ENCODE peak calls at places on chromosomes 3 and 15, in four cellular contexts. C is HEK293T, H is GM12878, B is K562. L is an unnamed sample.

GRCh38 chr15:41424809-41425208 is 7.9 kb downstream of the RTF1 start:
- DNase-seq in C (no peak), H (no peak), B (no peak), L (no peak)

GRCh38 chr3:11915621-11916417 is 69.1 kb upstream of the TAMM41 start:
- DNase-seq in C (no peak), B (no peak), H (no peak), L (no peak)

GRCh38 chr15:99104788-99105515 is at the start of gene SYNM:
- DNase-seq in B (peak), C (peak), H (no peak), L (peak)

GRCh38 chr3:73140772-73141434 is 79.4 kb downstream of the EBLN2 start:
- DNase-seq in H (no peak), C (no peak), B (no peak), L (no peak)

GRCh38 chr3:169847896-169848295 is 21.8 kb downstream of the LRRC31 start:
- DNase-seq in C (no peak), B (no peak), H (no peak), L (no peak)

GRCh38 chr15:77634266-77634962 is 1.7 kb upstream of the LINGO1 start:
- DNase-seq in C (peak), H (no peak), B (peak), L (peak)

GRCh38 chr3:159732172-159733111 is 256.2 kb upstream of the IL12A start:
- DNase-seq in H (no peak), C (peak), B (no peak), L (no peak)

GRCh38 chr15:97652700-97653167 is 307.8 kb upstream of the ARRDC4 start:
- DNase-seq in C (peak), H (no peak), B (no peak), L (no peak)

GRCh38 chr3:37737134-37737533 is 124.5 kb upstream of the CTDSPL start:
- DNase-seq in C (no peak), B (no peak), H (no peak), L (no peak)

GRCh38 chr3:128933922-128934253 is 54.5 kb downstream of the ACAD9 start:
- DNase-seq in H (no peak), C (no peak), B (no peak), L (no peak)

GRCh38 chr15:52178765-52179164 is 12.4 kb downstream of the GNB5 start:
- DNase-seq in C (no peak), B (no peak), H (no peak), L (no peak)

GRCh38 chr15:32738677-32739076 is 20.9 kb downstream of the GREM1 start:
- DNase-seq in B (no peak), H (no peak), C (no peak), L (no peak)

GRCh38 chr3:72217570-72217969 is 432.6 kb upstream of the PROK2 start:
- DNase-seq in C (no peak), H (no peak), B (no peak), L (no peak)

GRCh38 chr15:78321041-78321570 is 19.0 kb upstream of the CRABP1 start:
- DNase-seq in C (no peak), H (no peak), B (no peak), L (no peak)

GRCh38 chr3:101725192-101725889 is 927 bp downstream of the CEP97 start:
- DNase-seq in C (peak), B (peak), H (no peak), L (no peak)

GRCh38 chr3:45204136-45204535 is 22.0 kb downstream of the TMEM158 start:
- DNase-seq in B (no peak), C (no peak), H (no peak), L (no peak)

GRCh38 chr15:40038267-40038653 is 721 bp downstream of the SRP14 start:
- DNase-seq in B (no peak), C (no peak), H (no peak), L (no peak)

GRCh38 chr15:78177447-78177873 is 28.3 kb downstream of the IDH3A start:
- DNase-seq in C (peak), H (no peak), B (peak), L (peak)

GRCh38 chr3:42578054-42578453 is 3.7 kb downstream of the SEC22C start:
- DNase-seq in H (no peak), B (no peak), C (no peak), L (no peak)

GRCh38 chr3:128473180-128473519 is 6.5 kb upstream of the DNAJB8 start:
- DNase-seq in C (no peak), H (no peak), B (no peak), L (no peak)

GRCh38 chr15:41661529-41662225 is 1.5 kb downstream of the MGA start:
- DNase-seq in C (peak), H (peak), B (peak), L (peak)

GRCh38 chr3:33385423-33385822 is 54.8 kb downstream of the UBP1 start:
- DNase-seq in C (no peak), H (no peak), B (peak), L (no peak)

GRCh38 chr3:58260261-58260731 is 22.7 kb downstream of the ABHD6 start:
- DNase-seq in B (no peak), H (no peak), C (no peak), L (no peak)

GRCh38 chr15:67025719-67026118 is 39.7 kb upstream of the SMAD3 start:
- DNase-seq in H (no peak), C (no peak), B (no peak), L (no peak)

GRCh38 chr3:36648241-36649034 is 115.9 kb downstream of the DCLK3 start:
- DNase-seq in B (no peak), H (peak), C (no peak), L (no peak)

GRCh38 chr15:55758580-55758986 is 15.6 kb upstream of the PRTG start:
- DNase-seq in H (no peak), C (peak), B (no peak), L (no peak)

GRCh38 chr3:143794793-143795462 is 53.3 kb downstream of the SLC9A9 start:
- DNase-seq in C (no peak), B (no peak), H (no peak), L (no peak)

GRCh38 chr3:177478170-177478859 is 281.0 kb upstream of the TBL1XR1 start:
- DNase-seq in C (no peak), H (no peak), B (no peak), L (peak)

GRCh38 chr3:38603731-38604131 is 45.8 kb downstream of the SCN5A start:
- DNase-seq in H (no peak), B (no peak), C (no peak), L (no peak)

GRCh38 chr3:194072097-194072428 is 63.9 kb upstream of the HES1 start:
- DNase-seq in H (no peak), C (no peak), B (no peak), L (no peak)

GRCh38 chr3:41808152-41808551 is 153.8 kb downstream of the ULK4 start:
- DNase-seq in C (no peak), H (no peak), B (no peak), L (no peak)

GRCh38 chr3:49462222-49462621 is 7.8 kb upstream of the DAG1 start:
- DNase-seq in B (peak), H (no peak), C (no peak), L (peak)

GRCh38 chr3:174337227-174337626 is 521.9 kb upstream of the NAALADL2 start:
- DNase-seq in B (no peak), H (no peak), C (no peak), L (no peak)

GRCh38 chr3:186102687-186103086 is 6.2 kb downstream of the ETV5 start:
- DNase-seq in C (no peak), B (no peak), H (no peak), L (no peak)

GRCh38 chr3:52383446-52383845 is 61.5 kb downstream of the SEMA3G start:
- DNase-seq in C (no peak), H (no peak), B (no peak), L (no peak)

GRCh38 chr3:1082024-1082633 is 10.7 kb upstream of the CNTN6 start:
- DNase-seq in B (no peak), C (peak), H (no peak), L (peak)

GRCh38 chr3:134877788-134878187 is 82.7 kb downstream of the EPHB1 start:
- DNase-seq in H (no peak), C (no peak), B (no peak), L (no peak)

GRCh38 chr15:46127361-46127874 is 492.6 kb downstream of the SQOR start:
- DNase-seq in C (no peak), H (no peak), B (no peak), L (no peak)

GRCh38 chr15:48544816-48545215 is 100.7 kb downstream of the FBN1 start:
- DNase-seq in B (no peak), C (no peak), H (no peak), L (no peak)
- TF ChIP-seq TARDBP in B (no peak), C (no peak), H (no peak), L (no peak)

DNA sequence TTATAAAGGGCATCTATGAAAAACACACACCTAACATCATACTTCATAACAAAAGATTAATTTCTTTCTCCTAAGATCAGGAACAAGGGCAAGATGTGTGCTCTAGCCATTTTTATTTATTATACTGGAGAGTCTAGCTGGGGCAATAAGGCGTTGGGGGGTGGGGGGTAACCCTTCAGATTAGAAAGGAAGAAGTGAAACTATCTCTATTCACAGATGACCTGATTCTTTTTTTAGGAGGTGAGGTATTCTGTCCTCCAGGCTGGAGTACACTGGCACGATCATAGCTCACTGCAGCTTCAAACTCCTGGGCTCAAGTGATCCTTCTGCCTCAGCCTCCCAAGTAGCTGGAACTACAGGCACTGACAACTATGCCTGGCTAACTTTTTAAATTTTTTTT is 89.5 kb upstream of the MANF start:
- DNase-seq in H (peak), C (no peak), B (no peak), L (no peak)
- TF ChIP-seq TARDBP in H (no peak), C (no peak), B (no peak), L (no peak)

DNA sequence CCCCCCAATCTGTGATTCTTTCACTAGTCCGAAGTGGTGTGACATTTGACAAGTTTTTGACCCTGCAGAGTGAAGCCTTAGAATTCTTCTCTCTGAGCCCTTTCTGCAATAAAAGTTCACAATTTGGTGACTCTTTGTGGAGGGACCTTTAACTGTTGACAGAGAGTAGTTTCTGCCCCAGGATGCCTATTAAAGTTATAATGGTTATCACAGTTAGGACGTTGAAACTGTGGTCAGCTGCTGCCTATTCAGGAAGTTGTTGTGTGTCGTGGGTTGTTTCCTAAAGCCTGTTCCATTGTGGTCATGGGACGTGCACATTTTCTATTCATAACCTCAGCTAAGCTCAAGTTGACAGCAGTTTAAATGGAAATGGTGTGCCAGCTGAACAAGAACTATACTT is 274.5 kb downstream of the NEK10 start:
- DNase-seq in H (no peak), C (no peak), B (no peak), L (no peak)
- TF ChIP-seq TARDBP in H (no peak), C (no peak), B (no peak), L (no peak)

GRCh38 chr3:99846472-99846871 is 28.8 kb downstream of the CMSS1 start:
- DNase-seq in B (no peak), H (no peak), C (no peak), L (peak)
- TF ChIP-seq TARDBP in B (no peak), H (no peak), C (no peak), L (peak)

GRCh38 chr15:91866971-91867372 is 13.5 kb downstream of the SLCO3A1 start:
- DNase-seq in B (no peak), C (no peak), H (no peak), L (no peak)
- TF ChIP-seq TARDBP in B (no peak), C (no peak), H (no peak), L (no peak)

GRCh38 chr3:180974286-180974685 is 15.2 kb downstream of the DNAJC19 start:
- DNase-seq in C (no peak), B (no peak), H (no peak), L (no peak)

GRCh38 chr3:180977498-180977897 is 12.0 kb downstream of the DNAJC19 start:
- DNase-seq in H (no peak), B (no peak), C (no peak), L (no peak)

GRCh38 chr3:180970931-180971330 is 18.6 kb downstream of the DNAJC19 start:
- DNase-seq in B (no peak), H (no peak), C (no peak), L (no peak)

GRCh38 chr3:180973543-180973942 is 16.0 kb downstream of the DNAJC19 start:
- DNase-seq in C (no peak), H (no peak), B (no peak), L (no peak)
- TF ChIP-seq TARDBP in C (no peak), H (no peak), B (no peak), L (no peak)

DNA sequence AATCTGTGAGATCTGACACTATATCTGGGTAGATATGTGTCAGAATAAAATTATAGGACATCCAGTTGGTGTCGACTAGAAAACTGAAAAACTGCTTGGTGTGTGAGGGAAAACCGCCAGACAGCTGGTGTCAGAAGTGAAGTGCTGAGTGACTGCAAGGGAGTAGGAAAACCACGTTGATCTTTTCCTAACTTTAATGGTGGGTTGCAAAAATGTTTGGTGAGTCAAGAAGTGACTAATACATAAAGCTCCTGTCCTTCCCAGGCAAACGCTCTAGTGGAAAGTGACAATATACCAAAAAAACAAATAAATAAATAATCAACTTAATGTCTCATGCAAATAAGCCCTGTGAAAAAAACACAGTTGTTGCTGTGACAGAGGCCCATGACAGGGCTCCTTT is 7.3 kb upstream of the CD96 start:
- DNase-seq in C (no peak), B (no peak), H (no peak), L (no peak)
- TF ChIP-seq TARDBP in C (no peak), B (no peak), H (no peak), L (no peak)

GRCh38 chr3:115595611-115596010 is 27.7 kb upstream of the GAP43 start:
- DNase-seq in B (no peak), C (no peak), H (no peak), L (peak)
- TF ChIP-seq TARDBP in B (no peak), C (no peak), H (no peak), L (no peak)

DNA sequence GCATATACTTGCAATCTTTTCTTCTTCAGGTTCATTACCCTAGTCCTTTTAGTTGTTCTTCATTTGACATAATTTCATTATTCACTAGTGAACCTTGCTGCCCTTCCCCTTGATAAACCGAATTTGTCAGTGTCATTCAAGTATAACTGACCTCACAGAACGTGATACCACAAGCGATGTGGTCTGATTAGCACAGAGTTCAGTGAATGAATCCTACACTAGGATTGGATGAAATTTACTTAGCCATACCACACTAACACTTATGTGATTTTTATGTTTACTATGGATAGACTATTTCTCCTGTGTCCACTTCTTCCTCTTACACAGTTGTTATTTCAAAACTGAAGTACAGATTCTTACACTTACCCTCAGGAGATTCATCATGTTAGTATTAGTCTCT is 27.2 kb downstream of the CD86 start:
- DNase-seq in B (no peak), H (no peak), C (no peak), L (no peak)
- TF ChIP-seq TARDBP in B (no peak), H (no peak), C (no peak), L (no peak)